ENCODE peak calls at places on chromosomes 16 and 17, in five cellular contexts. One of them, this sample, is unnamed.

GRCh38 chr17:77796201-77796860 is 162.2 kb upstream of the TNRC6C start:
- DNase-seq in mesothelial cell of epicardium: no peak
- DNase-seq in testis: no peak
- DNase-seq in RWPE2: peak; percentile 54
- DNase-seq in tibial artery: peak; percentile 93
- DNase-seq in this sample: no peak

GRCh38 chr17:56939869-56940484 is 20.9 kb downstream of the COIL start:
- DNase-seq in tibial artery: no peak
- DNase-seq in RWPE2: no peak
- DNase-seq in mesothelial cell of epicardium: no peak
- DNase-seq in testis: no peak
- DNase-seq in this sample: no peak

GRCh38 chr17:57294629-57295501 is 38.5 kb downstream of the MSI2 start:
- DNase-seq in mesothelial cell of epicardium: no peak
- DNase-seq in testis: no peak
- DNase-seq in RWPE2: no peak
- DNase-seq in tibial artery: no peak
- DNase-seq in this sample: no peak

GRCh38 chr16:53031323-53031942 is 21.3 kb downstream of the CHD9NB start:
- DNase-seq in tibial artery: no peak
- DNase-seq in mesothelial cell of epicardium: no peak
- DNase-seq in testis: no peak
- DNase-seq in RWPE2: no peak
- DNase-seq in this sample: no peak

GRCh38 chr17:7589204-7589868 is 558 bp downstream of the SOX15 start:
- DNase-seq in tibial artery: peak; percentile 90
- DNase-seq in RWPE2: peak; percentile 89
- DNase-seq in mesothelial cell of epicardium: peak; percentile 65
- DNase-seq in testis: peak; percentile 90
- DNase-seq in this sample: peak; percentile 66

GRCh38 chr16:58733248-58733670 is 857 bp downstream of the GOT2 start:
- DNase-seq in RWPE2: no peak
- DNase-seq in mesothelial cell of epicardium: no peak
- DNase-seq in testis: no peak
- DNase-seq in tibial artery: no peak
- DNase-seq in this sample: no peak

GRCh38 chr17:3768786-3769185 is 32.2 kb downstream of the ITGAE start:
- DNase-seq in RWPE2: no peak
- DNase-seq in tibial artery: no peak
- DNase-seq in mesothelial cell of epicardium: no peak
- DNase-seq in testis: no peak
- DNase-seq in this sample: no peak

GRCh38 chr17:35227546-35227945 is 15.3 kb upstream of the SLFN5 start:
- DNase-seq in RWPE2: no peak
- DNase-seq in testis: no peak
- DNase-seq in tibial artery: no peak
- DNase-seq in mesothelial cell of epicardium: no peak
- DNase-seq in this sample: no peak

GRCh38 chr16:67922221-67922620 is 9.4 kb downstream of the CTRL start:
- DNase-seq in tibial artery: no peak
- DNase-seq in testis: no peak
- DNase-seq in RWPE2: no peak
- DNase-seq in mesothelial cell of epicardium: no peak
- DNase-seq in this sample: no peak

GRCh38 chr17:56310780-56311179 is 157.5 kb downstream of the ANKFN1 start:
- DNase-seq in mesothelial cell of epicardium: no peak
- DNase-seq in RWPE2: no peak
- DNase-seq in testis: no peak
- DNase-seq in tibial artery: no peak
- DNase-seq in this sample: no peak

GRCh38 chr17:28743243-28744103 is at the start of gene TRAF4:
- DNase-seq in testis: peak; percentile 84
- DNase-seq in mesothelial cell of epicardium: peak; percentile 72
- DNase-seq in tibial artery: peak; percentile 88
- DNase-seq in RWPE2: no peak
- DNase-seq in this sample: peak; percentile 87

GRCh38 chr17:31919802-31920525 is 16.8 kb upstream of the SUZ12 start:
- DNase-seq in tibial artery: no peak
- DNase-seq in testis: no peak
- DNase-seq in mesothelial cell of epicardium: no peak
- DNase-seq in RWPE2: no peak
- DNase-seq in this sample: no peak

GRCh38 chr17:27384721-27385120 is 71.5 kb upstream of the KSR1 start:
- DNase-seq in mesothelial cell of epicardium: no peak
- DNase-seq in tibial artery: no peak
- DNase-seq in testis: no peak
- DNase-seq in RWPE2: no peak
- DNase-seq in this sample: no peak

GRCh38 chr17:7250655-7251329 is 742 bp downstream of the CTDNEP1 start:
- DNase-seq in mesothelial cell of epicardium: no peak
- DNase-seq in RWPE2: no peak
- DNase-seq in testis: no peak
- DNase-seq in tibial artery: no peak
- DNase-seq in this sample: no peak

GRCh38 chr17:75078097-75079022 is 9.4 kb upstream of the SLC16A5 start:
- DNase-seq in RWPE2: no peak
- DNase-seq in testis: no peak
- DNase-seq in tibial artery: no peak
- DNase-seq in mesothelial cell of epicardium: no peak
- DNase-seq in this sample: peak; percentile 33

GRCh38 chr17:73292031-73292531 is 19.7 kb downstream of the CDC42EP4 start:
- DNase-seq in mesothelial cell of epicardium: no peak
- DNase-seq in testis: no peak
- DNase-seq in tibial artery: peak; percentile 93
- DNase-seq in RWPE2: peak; percentile 62
- DNase-seq in this sample: no peak

GRCh38 chr17:7823581-7824001 is 10.4 kb upstream of the KDM6B start:
- DNase-seq in RWPE2: no peak
- DNase-seq in testis: no peak
- DNase-seq in mesothelial cell of epicardium: no peak
- DNase-seq in tibial artery: no peak
- DNase-seq in this sample: no peak

GRCh38 chr17:7857724-7858486 is at the start of gene CYB5D1:
- DNase-seq in tibial artery: peak; percentile 95
- DNase-seq in mesothelial cell of epicardium: peak; percentile 61
- DNase-seq in RWPE2: peak; percentile 89
- DNase-seq in testis: peak; percentile 97
- DNase-seq in this sample: peak; percentile 79

GRCh38 chr16:84741351-84741791 is 41.6 kb downstream of the USP10 start:
- DNase-seq in testis: no peak
- DNase-seq in tibial artery: no peak
- DNase-seq in RWPE2: no peak
- DNase-seq in mesothelial cell of epicardium: no peak
- DNase-seq in this sample: no peak

GRCh38 chr16:2040450-2041105 is 7.1 kb downstream of the NTHL1 start:
- DNase-seq in mesothelial cell of epicardium: no peak
- DNase-seq in RWPE2: no peak
- DNase-seq in tibial artery: no peak
- DNase-seq in testis: peak; percentile 43
- DNase-seq in this sample: no peak

GRCh38 chr16:69745959-69746358 is 8.8 kb downstream of the NOB1 start:
- DNase-seq in testis: no peak
- DNase-seq in mesothelial cell of epicardium: no peak
- DNase-seq in RWPE2: no peak
- DNase-seq in tibial artery: no peak
- DNase-seq in this sample: no peak

GRCh38 chr17:68533887-68534700 is 21.9 kb downstream of the PRKAR1A start:
- DNase-seq in tibial artery: no peak
- DNase-seq in testis: no peak
- DNase-seq in RWPE2: no peak
- DNase-seq in mesothelial cell of epicardium: no peak
- DNase-seq in this sample: no peak

GRCh38 chr17:14299261-14300093 is 1.4 kb upstream of the HS3ST3B1 start:
- DNase-seq in RWPE2: peak; percentile 66
- DNase-seq in tibial artery: no peak
- DNase-seq in testis: peak; percentile 44
- DNase-seq in mesothelial cell of epicardium: no peak
- DNase-seq in this sample: peak; percentile 37

GRCh38 chr17:55453836-55454557 is 32.4 kb upstream of the MMD start:
- DNase-seq in RWPE2: no peak
- DNase-seq in mesothelial cell of epicardium: no peak
- DNase-seq in testis: no peak
- DNase-seq in tibial artery: no peak
- DNase-seq in this sample: no peak

GRCh38 chr16:26863971-26864370 is 202.8 kb upstream of the C16orf82 start:
- DNase-seq in RWPE2: no peak
- DNase-seq in tibial artery: no peak
- DNase-seq in testis: no peak
- DNase-seq in mesothelial cell of epicardium: no peak
- DNase-seq in this sample: no peak

GRCh38 chr16:89693289-89693731 is 6.8 kb downstream of the CDK10 start:
- DNase-seq in RWPE2: no peak
- DNase-seq in mesothelial cell of epicardium: no peak
- DNase-seq in tibial artery: no peak
- DNase-seq in testis: no peak
- DNase-seq in this sample: no peak

GRCh38 chr17:45332989-45333701 is 16.3 kb upstream of the MAP3K14 start:
- DNase-seq in RWPE2: peak; percentile 19
- DNase-seq in testis: no peak
- DNase-seq in tibial artery: peak; percentile 57
- DNase-seq in mesothelial cell of epicardium: no peak
- DNase-seq in this sample: no peak

GRCh38 chr17:50214986-50215730 is 13.7 kb upstream of the COL1A1 start:
- DNase-seq in testis: no peak
- DNase-seq in mesothelial cell of epicardium: no peak
- DNase-seq in tibial artery: no peak
- DNase-seq in RWPE2: no peak
- DNase-seq in this sample: no peak

GRCh38 chr17:83004791-83005380 is 74.5 kb upstream of the METRNL start:
- DNase-seq in testis: no peak
- DNase-seq in RWPE2: peak; percentile 56
- DNase-seq in mesothelial cell of epicardium: no peak
- DNase-seq in tibial artery: no peak
- DNase-seq in this sample: no peak

GRCh38 chr17:36755586-36755985 is 154.2 kb downstream of the MRM1 start:
- DNase-seq in tibial artery: no peak
- DNase-seq in testis: peak; percentile 20
- DNase-seq in RWPE2: no peak
- DNase-seq in mesothelial cell of epicardium: no peak
- DNase-seq in this sample: no peak

GRCh38 chr16:81720973-81721907 is 57.9 kb upstream of the PLCG2 start:
- DNase-seq in RWPE2: no peak
- DNase-seq in testis: no peak
- DNase-seq in mesothelial cell of epicardium: no peak
- DNase-seq in tibial artery: no peak
- DNase-seq in this sample: no peak

GRCh38 chr17:1000597-1001490 is 3.9 kb downstream of the TIMM22 start:
- DNase-seq in tibial artery: peak; percentile 78
- DNase-seq in RWPE2: no peak
- DNase-seq in mesothelial cell of epicardium: no peak
- DNase-seq in testis: no peak
- DNase-seq in this sample: no peak
- TF ChIP-seq CTCF in tibial artery: no peak
- TF ChIP-seq CTCF in RWPE2: no peak
- TF ChIP-seq CTCF in mesothelial cell of epicardium: no peak
- TF ChIP-seq CTCF in testis: no peak
- TF ChIP-seq CTCF in this sample: no peak

GRCh38 chr16:88407042-88407420 is 24.3 kb downstream of the ZNF469 start:
- DNase-seq in testis: no peak
- DNase-seq in RWPE2: no peak
- DNase-seq in tibial artery: no peak
- DNase-seq in mesothelial cell of epicardium: no peak
- DNase-seq in this sample: no peak
- TF ChIP-seq CTCF in testis: no peak
- TF ChIP-seq CTCF in RWPE2: no peak
- TF ChIP-seq CTCF in tibial artery: no peak
- TF ChIP-seq CTCF in mesothelial cell of epicardium: no peak
- TF ChIP-seq CTCF in this sample: no peak

GRCh38 chr16:4390266-4391260 is 18.9 kb downstream of the VASN start:
- DNase-seq in testis: no peak
- DNase-seq in mesothelial cell of epicardium: no peak
- DNase-seq in RWPE2: no peak
- DNase-seq in tibial artery: no peak
- DNase-seq in this sample: no peak
- TF ChIP-seq CTCF in testis: no peak
- TF ChIP-seq CTCF in mesothelial cell of epicardium: no peak
- TF ChIP-seq CTCF in RWPE2: no peak
- TF ChIP-seq CTCF in tibial artery: no peak
- TF ChIP-seq CTCF in this sample: no peak

GRCh38 chr17:47847341-47848197 is 3.4 kb downstream of the SP6 start:
- DNase-seq in mesothelial cell of epicardium: no peak
- DNase-seq in RWPE2: no peak
- DNase-seq in tibial artery: no peak
- DNase-seq in testis: peak; percentile 50
- DNase-seq in this sample: no peak
- TF ChIP-seq CTCF in mesothelial cell of epicardium: peak; percentile 30
- TF ChIP-seq CTCF in RWPE2: peak; percentile 31
- TF ChIP-seq CTCF in tibial artery: no peak
- TF ChIP-seq CTCF in testis: peak; percentile 10
- TF ChIP-seq CTCF in this sample: no peak

GRCh38 chr16:7318661-7319060 is 14.0 kb upstream of the RBFOX1 start:
- DNase-seq in RWPE2: no peak
- DNase-seq in mesothelial cell of epicardium: no peak
- DNase-seq in testis: no peak
- DNase-seq in tibial artery: no peak
- DNase-seq in this sample: no peak

GRCh38 chr16:7316266-7316888 is 16.3 kb upstream of the RBFOX1 start:
- DNase-seq in testis: no peak
- DNase-seq in mesothelial cell of epicardium: no peak
- DNase-seq in RWPE2: no peak
- DNase-seq in tibial artery: no peak
- DNase-seq in this sample: no peak

GRCh38 chr16:7317982-7318381 is 14.7 kb upstream of the RBFOX1 start:
- DNase-seq in tibial artery: no peak
- DNase-seq in mesothelial cell of epicardium: no peak
- DNase-seq in testis: no peak
- DNase-seq in RWPE2: no peak
- DNase-seq in this sample: no peak

GRCh38 chr16:7315813-7316212 is 16.8 kb upstream of the RBFOX1 start:
- DNase-seq in testis: no peak
- DNase-seq in RWPE2: no peak
- DNase-seq in tibial artery: no peak
- DNase-seq in mesothelial cell of epicardium: no peak
- DNase-seq in this sample: no peak

GRCh38 chr16:7313170-7313569 is 19.5 kb upstream of the RBFOX1 start:
- DNase-seq in mesothelial cell of epicardium: no peak
- DNase-seq in tibial artery: no peak
- DNase-seq in RWPE2: no peak
- DNase-seq in testis: no peak
- DNase-seq in this sample: no peak
- TF ChIP-seq CTCF in mesothelial cell of epicardium: peak; percentile 74
- TF ChIP-seq CTCF in tibial artery: no peak
- TF ChIP-seq CTCF in RWPE2: peak; percentile 41
- TF ChIP-seq CTCF in testis: no peak
- TF ChIP-seq CTCF in this sample: no peak

GRCh38 chr16:29897333-29897732 is 2.0 kb downstream of the SEZ6L2 start:
- DNase-seq in testis: no peak
- DNase-seq in mesothelial cell of epicardium: no peak
- DNase-seq in RWPE2: no peak
- DNase-seq in tibial artery: no peak
- DNase-seq in this sample: no peak
- TF ChIP-seq CTCF in testis: no peak
- TF ChIP-seq CTCF in mesothelial cell of epicardium: no peak
- TF ChIP-seq CTCF in RWPE2: no peak
- TF ChIP-seq CTCF in tibial artery: no peak
- TF ChIP-seq CTCF in this sample: no peak